ENCODE peak calls at places on chromosome 9, in ten cellular contexts. One of them, this sample, is unnamed.

GRCh38 chr9:131395027-131395744 is 1.3 kb downstream of the PRRC2B start:
- DNase-seq in nucleus accumbens: no peak
- DNase-seq in activated naive CD4-positive, alpha-beta T cell treated with Interleukin-2 at 50 U/mL for 16 hours: peak; percentile 76
- DNase-seq in dermis blood vessel endothelial cell: peak; percentile 38
- DNase-seq in HT-29: peak; percentile 19
- DNase-seq in amygdala: no peak
- DNase-seq in activated CD4-positive, alpha-beta T cell treated with anti-CD3 and anti-CD28 coated beads for 4 hours: peak; percentile 71
- DNase-seq in skeletal muscle cell: no peak
- DNase-seq in astrocyte of the spinal cord: peak; percentile 36
- DNase-seq in ELF-1: peak; percentile 54
- DNase-seq in this sample: no peak

GRCh38 chr9:136551401-136552116 is 5.7 kb upstream of the NOTCH1 start:
- DNase-seq in nucleus accumbens: no peak
- DNase-seq in activated naive CD4-positive, alpha-beta T cell treated with Interleukin-2 at 50 U/mL for 16 hours: no peak
- DNase-seq in dermis blood vessel endothelial cell: peak; percentile 45
- DNase-seq in HT-29: no peak
- DNase-seq in amygdala: no peak
- DNase-seq in activated CD4-positive, alpha-beta T cell treated with anti-CD3 and anti-CD28 coated beads for 4 hours: no peak
- DNase-seq in skeletal muscle cell: no peak
- DNase-seq in astrocyte of the spinal cord: peak; percentile 56
- DNase-seq in ELF-1: no peak
- DNase-seq in this sample: peak; percentile 89

GRCh38 chr9:114910541-114910940 is 19.9 kb downstream of the TNFSF8 start:
- DNase-seq in nucleus accumbens: no peak
- DNase-seq in activated naive CD4-positive, alpha-beta T cell treated with Interleukin-2 at 50 U/mL for 16 hours: no peak
- DNase-seq in dermis blood vessel endothelial cell: no peak
- DNase-seq in HT-29: no peak
- DNase-seq in amygdala: no peak
- DNase-seq in activated CD4-positive, alpha-beta T cell treated with anti-CD3 and anti-CD28 coated beads for 4 hours: no peak
- DNase-seq in skeletal muscle cell: no peak
- DNase-seq in astrocyte of the spinal cord: no peak
- DNase-seq in ELF-1: no peak
- DNase-seq in this sample: no peak

GRCh38 chr9:104808030-104808614 is 44.2 kb downstream of the NIPSNAP3B start:
- DNase-seq in nucleus accumbens: peak; percentile 25
- DNase-seq in activated naive CD4-positive, alpha-beta T cell treated with Interleukin-2 at 50 U/mL for 16 hours: no peak
- DNase-seq in dermis blood vessel endothelial cell: peak; percentile 76
- DNase-seq in HT-29: peak; percentile 58
- DNase-seq in amygdala: no peak
- DNase-seq in activated CD4-positive, alpha-beta T cell treated with anti-CD3 and anti-CD28 coated beads for 4 hours: no peak
- DNase-seq in skeletal muscle cell: no peak
- DNase-seq in astrocyte of the spinal cord: peak; percentile 52
- DNase-seq in ELF-1: peak; percentile 18
- DNase-seq in this sample: peak; percentile 40

GRCh38 chr9:98168952-98169488 is 23.4 kb downstream of the CORO2A start:
- DNase-seq in nucleus accumbens: no peak
- DNase-seq in activated naive CD4-positive, alpha-beta T cell treated with Interleukin-2 at 50 U/mL for 16 hours: peak; percentile 58
- DNase-seq in dermis blood vessel endothelial cell: peak; percentile 20
- DNase-seq in HT-29: peak; percentile 86
- DNase-seq in amygdala: no peak
- DNase-seq in activated CD4-positive, alpha-beta T cell treated with anti-CD3 and anti-CD28 coated beads for 4 hours: peak; percentile 8
- DNase-seq in skeletal muscle cell: no peak
- DNase-seq in astrocyte of the spinal cord: peak; percentile 40
- DNase-seq in ELF-1: peak; percentile 76
- DNase-seq in this sample: peak; percentile 23

GRCh38 chr9:93156475-93157008 is 22.5 kb upstream of the NINJ1 start:
- DNase-seq in nucleus accumbens: no peak
- DNase-seq in activated naive CD4-positive, alpha-beta T cell treated with Interleukin-2 at 50 U/mL for 16 hours: peak; percentile 59
- DNase-seq in dermis blood vessel endothelial cell: no peak
- DNase-seq in HT-29: no peak
- DNase-seq in amygdala: no peak
- DNase-seq in activated CD4-positive, alpha-beta T cell treated with anti-CD3 and anti-CD28 coated beads for 4 hours: no peak
- DNase-seq in skeletal muscle cell: no peak
- DNase-seq in astrocyte of the spinal cord: no peak
- DNase-seq in ELF-1: no peak
- DNase-seq in this sample: no peak

GRCh38 chr9:75133396-75133795 is 45.1 kb downstream of the OSTF1 start:
- DNase-seq in nucleus accumbens: no peak
- DNase-seq in activated naive CD4-positive, alpha-beta T cell treated with Interleukin-2 at 50 U/mL for 16 hours: no peak
- DNase-seq in dermis blood vessel endothelial cell: no peak
- DNase-seq in HT-29: no peak
- DNase-seq in amygdala: no peak
- DNase-seq in activated CD4-positive, alpha-beta T cell treated with anti-CD3 and anti-CD28 coated beads for 4 hours: no peak
- DNase-seq in skeletal muscle cell: no peak
- DNase-seq in astrocyte of the spinal cord: peak; percentile 56
- DNase-seq in ELF-1: no peak
- DNase-seq in this sample: no peak

GRCh38 chr9:36928210-36928609 is 105.9 kb downstream of the PAX5 start:
- DNase-seq in nucleus accumbens: no peak
- DNase-seq in activated naive CD4-positive, alpha-beta T cell treated with Interleukin-2 at 50 U/mL for 16 hours: no peak
- DNase-seq in dermis blood vessel endothelial cell: no peak
- DNase-seq in HT-29: no peak
- DNase-seq in amygdala: no peak
- DNase-seq in activated CD4-positive, alpha-beta T cell treated with anti-CD3 and anti-CD28 coated beads for 4 hours: no peak
- DNase-seq in skeletal muscle cell: no peak
- DNase-seq in astrocyte of the spinal cord: no peak
- DNase-seq in ELF-1: no peak
- DNase-seq in this sample: no peak

GRCh38 chr9:4020038-4020746 is 279.7 kb downstream of the GLIS3 start:
- DNase-seq in nucleus accumbens: no peak
- DNase-seq in activated naive CD4-positive, alpha-beta T cell treated with Interleukin-2 at 50 U/mL for 16 hours: no peak
- DNase-seq in dermis blood vessel endothelial cell: no peak
- DNase-seq in HT-29: no peak
- DNase-seq in amygdala: no peak
- DNase-seq in activated CD4-positive, alpha-beta T cell treated with anti-CD3 and anti-CD28 coated beads for 4 hours: no peak
- DNase-seq in skeletal muscle cell: no peak
- DNase-seq in astrocyte of the spinal cord: peak; percentile 13
- DNase-seq in ELF-1: no peak
- DNase-seq in this sample: peak; percentile 29

GRCh38 chr9:133050781-133051180 is 11.0 kb upstream of the CEL start:
- DNase-seq in nucleus accumbens: no peak
- DNase-seq in activated naive CD4-positive, alpha-beta T cell treated with Interleukin-2 at 50 U/mL for 16 hours: no peak
- DNase-seq in dermis blood vessel endothelial cell: peak; percentile 52
- DNase-seq in HT-29: peak; percentile 67
- DNase-seq in amygdala: no peak
- DNase-seq in activated CD4-positive, alpha-beta T cell treated with anti-CD3 and anti-CD28 coated beads for 4 hours: no peak
- DNase-seq in skeletal muscle cell: no peak
- DNase-seq in astrocyte of the spinal cord: no peak
- DNase-seq in ELF-1: no peak
- DNase-seq in this sample: no peak

GRCh38 chr9:127809002-127809561 is 6.4 kb downstream of the FPGS start:
- DNase-seq in nucleus accumbens: no peak
- DNase-seq in activated naive CD4-positive, alpha-beta T cell treated with Interleukin-2 at 50 U/mL for 16 hours: no peak
- DNase-seq in dermis blood vessel endothelial cell: no peak
- DNase-seq in HT-29: no peak
- DNase-seq in amygdala: no peak
- DNase-seq in activated CD4-positive, alpha-beta T cell treated with anti-CD3 and anti-CD28 coated beads for 4 hours: no peak
- DNase-seq in skeletal muscle cell: no peak
- DNase-seq in astrocyte of the spinal cord: no peak
- DNase-seq in ELF-1: no peak
- DNase-seq in this sample: no peak

GRCh38 chr9:77304543-77304942 is 127.2 kb downstream of the VPS13A start:
- DNase-seq in nucleus accumbens: no peak
- DNase-seq in activated naive CD4-positive, alpha-beta T cell treated with Interleukin-2 at 50 U/mL for 16 hours: no peak
- DNase-seq in dermis blood vessel endothelial cell: no peak
- DNase-seq in HT-29: no peak
- DNase-seq in amygdala: no peak
- DNase-seq in activated CD4-positive, alpha-beta T cell treated with anti-CD3 and anti-CD28 coated beads for 4 hours: no peak
- DNase-seq in skeletal muscle cell: no peak
- DNase-seq in astrocyte of the spinal cord: no peak
- DNase-seq in ELF-1: no peak
- DNase-seq in this sample: no peak

GRCh38 chr9:113507256-113507655 is 43.7 kb downstream of the RGS3 start:
- DNase-seq in nucleus accumbens: no peak
- DNase-seq in activated naive CD4-positive, alpha-beta T cell treated with Interleukin-2 at 50 U/mL for 16 hours: no peak
- DNase-seq in dermis blood vessel endothelial cell: no peak
- DNase-seq in HT-29: no peak
- DNase-seq in amygdala: no peak
- DNase-seq in activated CD4-positive, alpha-beta T cell treated with anti-CD3 and anti-CD28 coated beads for 4 hours: no peak
- DNase-seq in skeletal muscle cell: no peak
- DNase-seq in astrocyte of the spinal cord: no peak
- DNase-seq in ELF-1: no peak
- DNase-seq in this sample: no peak

GRCh38 chr9:133227242-133227860 is 18.3 kb upstream of the OBP2B start:
- DNase-seq in nucleus accumbens: no peak
- DNase-seq in activated naive CD4-positive, alpha-beta T cell treated with Interleukin-2 at 50 U/mL for 16 hours: no peak
- DNase-seq in dermis blood vessel endothelial cell: no peak
- DNase-seq in HT-29: no peak
- DNase-seq in amygdala: no peak
- DNase-seq in activated CD4-positive, alpha-beta T cell treated with anti-CD3 and anti-CD28 coated beads for 4 hours: no peak
- DNase-seq in skeletal muscle cell: no peak
- DNase-seq in astrocyte of the spinal cord: no peak
- DNase-seq in ELF-1: no peak
- DNase-seq in this sample: no peak

GRCh38 chr9:95029251-95029650 is 288.3 kb downstream of the FANCC start:
- DNase-seq in nucleus accumbens: no peak
- DNase-seq in activated naive CD4-positive, alpha-beta T cell treated with Interleukin-2 at 50 U/mL for 16 hours: no peak
- DNase-seq in dermis blood vessel endothelial cell: no peak
- DNase-seq in HT-29: no peak
- DNase-seq in amygdala: no peak
- DNase-seq in activated CD4-positive, alpha-beta T cell treated with anti-CD3 and anti-CD28 coated beads for 4 hours: no peak
- DNase-seq in skeletal muscle cell: no peak
- DNase-seq in astrocyte of the spinal cord: no peak
- DNase-seq in ELF-1: no peak
- DNase-seq in this sample: no peak